ENCODE peak calls at places on chromosomes 4 and X, in four cellular contexts. Q, E, S and C are unnamed samples.

GRCh38 chrX:12950851-12951589 is 23.9 kb upstream of the TMSB4X start:
- DNase-seq in Q (no peak), E (no peak), S (peak; percentile 61), C (peak; percentile 69)

GRCh38 chr4:26308573-26308972 is 12.2 kb upstream of the RBPJ start:
- DNase-seq in Q (no peak), E (no peak), S (no peak), C (no peak)

GRCh38 chr4:7342581-7343352 is 92.0 kb downstream of the PSAPL1 start:
- DNase-seq in Q (no peak), E (peak; percentile 44), S (no peak), C (no peak)

GRCh38 chr4:83240379-83240875 is 44.2 kb downstream of the COQ2 start:
- DNase-seq in Q (no peak), E (no peak), S (no peak), C (no peak)

GRCh38 chr4:6177587-6178197 is 22.7 kb downstream of the JAKMIP1 start:
- DNase-seq in Q (no peak), E (no peak), S (no peak), C (no peak)

GRCh38 chr4:167419468-167420133 is 185.3 kb upstream of the SPOCK3 start:
- DNase-seq in Q (no peak), E (no peak), S (no peak), C (no peak)

GRCh38 chr4:67988986-67989385 is 25.7 kb upstream of the TMPRSS11A start:
- DNase-seq in Q (no peak), E (no peak), S (no peak), C (no peak)

GRCh38 chr4:156419080-156419638 is 465.5 kb upstream of the CTSO start:
- DNase-seq in Q (no peak), E (no peak), S (no peak), C (no peak)

GRCh38 chr4:148854203-148854602 is 412.0 kb upstream of the NR3C2 start:
- DNase-seq in Q (no peak), E (no peak), S (no peak), C (no peak)

GRCh38 chrX:71994601-71995000 is 84.0 kb downstream of the NHSL2 start:
- DNase-seq in Q (no peak), E (no peak), S (no peak), C (no peak)

GRCh38 chr4:93187892-93188291 is 640.7 kb upstream of the ATOH1 start:
- DNase-seq in Q (no peak), E (no peak), S (no peak), C (no peak)

GRCh38 chrX:12988797-12989196 is 13.9 kb downstream of the TMSB4X start:
- DNase-seq in Q (peak; percentile 74), E (no peak), S (no peak), C (no peak)

GRCh38 chr4:138055890-138056289 is 186.3 kb downstream of the SLC7A11 start:
- DNase-seq in Q (peak; percentile 66), E (no peak), S (no peak), C (no peak)

GRCh38 chrX:15679246-15679645 is 14.6 kb upstream of the CLTRN start:
- DNase-seq in Q (no peak), E (no peak), S (no peak), C (no peak)

GRCh38 chr4:158906073-158906472 is 137.2 kb downstream of the FNIP2 start:
- DNase-seq in Q (no peak), E (no peak), S (no peak), C (no peak)

GRCh38 chrX:108439961-108440696 is 491 bp downstream of the COL4A5 start:
- DNase-seq in Q (peak; percentile 21), E (peak; percentile 59), S (peak; percentile 49), C (peak; percentile 44)

GRCh38 chr4:133149364-133149695 is 236 bp downstream of the PCDH10 start:
- DNase-seq in Q (no peak), E (no peak), S (no peak), C (no peak)

GRCh38 chrX:153853180-153853901 is 23.0 kb upstream of the PDZD4 start:
- DNase-seq in Q (no peak), E (peak; percentile 12), S (no peak), C (no peak)

GRCh38 chr4:156294577-156294976 is 340.9 kb upstream of the CTSO start:
- DNase-seq in Q (peak; percentile 87), E (no peak), S (no peak), C (no peak)

GRCh38 chrX:139967300-139967699 is 2.0 kb upstream of the CXorf66 start:
- DNase-seq in Q (no peak), E (no peak), S (no peak), C (no peak)

GRCh38 chr4:86306816-86307215 is 53.0 kb downstream of the MAPK10 start:
- DNase-seq in Q (peak; percentile 83), E (no peak), S (no peak), C (no peak)

GRCh38 chr4:55820260-55820659 is 670 bp downstream of the EXOC1L start:
- DNase-seq in Q (no peak), E (no peak), S (no peak), C (no peak)

GRCh38 chr4:80219301-80220025 is 22.2 kb downstream of the PRDM8 start:
- DNase-seq in Q (peak; percentile 60), E (no peak), S (no peak), C (no peak)

GRCh38 chrX:56314334-56314733 is 82.2 kb downstream of the KLF8 start:
- DNase-seq in Q (no peak), E (no peak), S (no peak), C (no peak)

GRCh38 chr4:5881340-5881739 is 11.5 kb downstream of the CRMP1 start:
- DNase-seq in Q (peak; percentile 6), E (no peak), S (no peak), C (no peak)

GRCh38 chr4:37767546-37767945 is 58.9 kb upstream of the PGM2 start:
- DNase-seq in Q (peak; percentile 44), E (peak; percentile 85), S (peak; percentile 69), C (peak; percentile 83)

GRCh38 chr4:53601251-53601764 is 10.0 kb upstream of the LNX1 start:
- DNase-seq in Q (no peak), E (peak; percentile 70), S (peak; percentile 62), C (no peak)

GRCh38 chr4:110615366-110616161 is 7.3 kb downstream of the PITX2 start:
- DNase-seq in Q (no peak), E (peak; percentile 62), S (no peak), C (no peak)

GRCh38 chrX:77009691-77010090 is 437.5 kb upstream of the FGF16 start:
- DNase-seq in Q (peak; percentile 35), E (no peak), S (no peak), C (no peak)

GRCh38 chr4:27360651-27361347 is 500.2 kb downstream of the STIM2 start:
- DNase-seq in Q (peak; percentile 4), E (no peak), S (no peak), C (no peak)

GRCh38 chr4:81314196-81314896 is 99.3 kb upstream of the PRKG2 start:
- DNase-seq in Q (peak; percentile 91), E (peak; percentile 83), S (no peak), C (no peak)

GRCh38 chr4:155578726-155579385 is 87.8 kb upstream of the GUCY1A1 start:
- DNase-seq in Q (no peak), E (no peak), S (no peak), C (no peak)

GRCh38 chr4:13481569-13481968 is 2.6 kb downstream of the RAB28 start:
- DNase-seq in Q (peak; percentile 46), E (no peak), S (no peak), C (no peak)

GRCh38 chrX:129934461-129934860 is 28.5 kb downstream of the UTP14A start:
- DNase-seq in Q (no peak), E (no peak), S (no peak), C (no peak)

GRCh38 chrX:39830414-39830813 is 267.3 kb downstream of the BCOR start:
- DNase-seq in Q (no peak), E (no peak), S (no peak), C (no peak)

GRCh38 chrX:20267924-20268701 is 1.4 kb upstream of the RPS6KA3 start:
- DNase-seq in Q (no peak), E (peak; percentile 81), S (peak; percentile 74), C (peak; percentile 74)

GRCh38 chr4:25823632-25824031 is 39.2 kb downstream of the SEL1L3 start:
- DNase-seq in Q (no peak), E (no peak), S (no peak), C (no peak)

GRCh38 chrX:115894087-115894486 is 276.5 kb upstream of the AGTR2 start:
- DNase-seq in Q (peak; percentile 33), E (no peak), S (peak; percentile 53), C (no peak)

DNA sequence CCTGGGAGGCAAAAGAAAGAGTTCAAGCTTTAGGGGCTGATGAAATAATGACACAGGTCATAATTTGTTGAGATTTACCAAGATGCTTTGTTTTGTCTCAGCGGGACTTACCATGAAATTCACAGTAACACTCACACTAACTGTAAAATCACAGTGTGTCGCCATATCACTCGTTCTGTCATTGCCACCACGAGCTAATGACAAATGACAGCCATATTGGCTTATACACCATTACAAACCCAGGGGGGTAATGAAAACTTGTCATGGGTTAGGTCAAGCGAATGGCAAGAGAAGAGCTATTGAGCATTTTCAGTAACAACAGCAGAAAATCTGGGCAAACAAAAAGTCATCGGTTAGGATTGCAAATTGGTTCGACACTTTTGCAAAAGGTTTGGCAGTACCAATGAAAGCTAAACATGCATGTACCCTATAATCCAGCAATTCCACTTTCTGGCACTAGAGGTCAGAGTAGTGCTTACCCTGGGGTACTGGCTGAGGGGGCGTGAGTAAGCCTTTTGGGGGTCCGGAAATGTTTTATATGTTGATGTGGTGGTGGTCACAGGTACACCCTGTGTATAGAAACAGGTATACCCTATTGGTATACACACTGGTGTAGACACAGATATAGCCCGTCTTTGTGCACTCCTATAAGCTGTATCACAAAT is 83.9 kb upstream of the RAI2 start:
- DNase-seq in Q (no peak), E (no peak), S (no peak), C (no peak)
- TF ChIP-seq CTCF in Q (peak; percentile 37), E (peak; percentile 18), S (peak; percentile 19), C (peak; percentile 43)

GRCh38 chr4:98908182-98908581 is 20.8 kb downstream of the EIF4E start:
- DNase-seq in Q (peak; percentile 4), E (no peak), S (no peak), C (no peak)

GRCh38 chr4:98903963-98904362 is 25.0 kb downstream of the EIF4E start:
- DNase-seq in Q (no peak), E (no peak), S (no peak), C (no peak)

GRCh38 chr4:98903561-98903960 is 25.4 kb downstream of the EIF4E start:
- DNase-seq in Q (no peak), E (no peak), S (no peak), C (no peak)

GRCh38 chr4:98905297-98905696 is 23.6 kb downstream of the EIF4E start:
- DNase-seq in Q (no peak), E (no peak), S (no peak), C (no peak)

DNA sequence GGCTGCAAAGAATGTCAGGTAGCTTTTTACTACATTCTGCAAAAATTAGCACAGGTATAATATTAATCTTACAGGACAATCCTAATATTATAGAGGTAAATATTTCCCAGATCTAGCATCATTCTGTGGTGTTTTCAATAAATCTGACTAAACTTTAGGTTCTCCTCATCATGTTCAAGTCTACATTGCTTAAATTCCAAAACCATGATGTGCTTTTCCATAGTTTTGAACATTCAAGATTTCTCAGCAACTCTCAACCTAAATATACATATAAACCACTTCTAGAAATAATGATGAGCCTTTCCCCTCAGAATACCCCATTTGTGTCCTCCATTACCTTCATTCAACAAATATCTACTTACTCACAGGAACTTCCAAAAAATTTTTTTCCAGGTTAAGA is 23.1 kb downstream of the EIF4E start:
- DNase-seq in Q (peak; percentile 65), E (no peak), S (no peak), C (no peak)
- H3K36me3 ChIP-seq in Q (peaks cover 3% of the 10 kb centered on the region), E (peaks cover under 1% of the 10 kb centered on the region), S (peaks cover 10% of the 10 kb centered on the region), C (peaks cover 9% of the 10 kb centered on the region)

GRCh38 chrX:21683910-21684309 is 25.8 kb upstream of the KLHL34 start:
- DNase-seq in Q (peak; percentile 74), E (no peak), S (no peak), C (no peak)
- H3K27ac ChIP-seq in Q (no peak overlapping the region), E (no peak overlapping the region), S (no peak overlapping the region), C (no peak overlapping the region)

GRCh38 chr4:185039508-185040273 is 21.4 kb downstream of the HELT start:
- DNase-seq in Q (peak; percentile 68), E (no peak), S (no peak), C (no peak)
- TF ChIP-seq CTCF in Q (peak; percentile 86), E (peak; percentile 83), S (peak; percentile 80), C (peak; percentile 78)